ENCODE peak calls at places on chromosomes 13 and 19, in ten cellular contexts. E, M, Q, H, J, F, T, U, Y and C are unnamed samples.

GRCh38 chr13:107450426-107450825 is 764.9 kb downstream of the LIG4 start:
- DNase-seq in H (no peak), M (no peak), F (no peak), T (no peak), Y (peak), J (no peak), U (no peak), Q (peak), E (no peak), C (no peak)

GRCh38 chr13:47087841-47088240 is 191.0 kb upstream of the HTR2A start:
- DNase-seq in Q (peak), J (no peak), F (no peak), U (no peak), Y (peak), T (no peak), E (no peak), H (no peak), M (no peak), C (no peak)

GRCh38 chr13:52862358-52863206 is 14.1 kb upstream of the PCDH8 start:
- DNase-seq in Y (no peak), M (no peak), Q (peak), J (no peak), T (peak), H (no peak), E (peak), U (no peak), F (peak), C (no peak)

GRCh38 chr19:52993342-52994178 is 20.2 kb upstream of the ERVV-1 start:
- DNase-seq in Y (peak), H (peak), T (peak), J (peak), M (no peak), F (peak), Q (peak), U (no peak), E (peak), C (peak)

GRCh38 chr19:41870401-41870873 is 6.6 kb upstream of the CD79A start:
- DNase-seq in H (no peak), E (no peak), Y (peak), J (no peak), M (no peak), T (no peak), U (no peak), Q (peak), F (no peak), C (no peak)

GRCh38 chr19:42942187-42942789 is 5.3 kb upstream of the PSG7 start:
- DNase-seq in Q (peak), M (no peak), H (no peak), U (no peak), T (no peak), J (no peak), F (no peak), Y (peak), E (peak), C (no peak)

GRCh38 chr19:47582320-47582909 is 9.5 kb upstream of the ZNF541 start:
- DNase-seq in F (no peak), E (peak), U (no peak), T (no peak), M (no peak), H (no peak), Q (peak), Y (peak), J (no peak), C (no peak)

GRCh38 chr19:32872391-32872790 is 2.8 kb upstream of the SLC7A9 start:
- DNase-seq in J (no peak), Q (no peak), T (no peak), F (no peak), U (no peak), Y (no peak), H (no peak), M (no peak), E (no peak), C (no peak)

GRCh38 chr13:71912524-71912923 is 45.5 kb upstream of the DACH1 start:
- DNase-seq in F (no peak), T (no peak), J (no peak), U (no peak), Q (no peak), H (no peak), M (no peak), E (no peak), Y (peak), C (no peak)

GRCh38 chr19:44845286-44845611 is 848 bp upstream of the NECTIN2 start:
- DNase-seq in H (no peak), Y (no peak), F (no peak), U (no peak), T (no peak), J (peak), M (no peak), E (no peak), Q (no peak), C (no peak)

GRCh38 chr19:4866595-4867424 is 657 bp downstream of the PLIN3 start:
- DNase-seq in H (peak), Q (peak), U (no peak), J (peak), T (peak), E (peak), F (no peak), M (no peak), Y (peak), C (peak)

GRCh38 chr13:43787998-43788397 is 1.2 kb upstream of the ENOX1 start:
- DNase-seq in J (no peak), Q (peak), F (no peak), M (no peak), T (no peak), H (no peak), Y (peak), E (peak), U (no peak), C (no peak)

GRCh38 chr13:21670006-21670882 is 629 bp upstream of the FGF9 start:
- DNase-seq in T (peak), E (peak), J (peak), Q (peak), U (no peak), M (no peak), F (peak), Y (peak), H (no peak), C (no peak)

GRCh38 chr19:1755467-1756155 is 2.3 kb downstream of the ONECUT3 start:
- DNase-seq in Q (no peak), H (no peak), E (no peak), Y (no peak), F (peak), M (no peak), U (no peak), J (no peak), T (no peak), C (no peak)

GRCh38 chr13:71619096-71619495 is 247.9 kb downstream of the DACH1 start:
- DNase-seq in E (no peak), Y (no peak), F (no peak), T (no peak), M (no peak), H (no peak), U (no peak), J (no peak), Q (no peak), C (no peak)

GRCh38 chr13:68715651-68716050 is 1392.0 kb upstream of the ATXN8OS start:
- DNase-seq in J (no peak), T (no peak), U (no peak), Y (no peak), Q (no peak), H (no peak), E (no peak), F (no peak), M (no peak), C (no peak)

GRCh38 chr13:46006688-46007452 is 45.7 kb downstream of the ZC3H13 start:
- DNase-seq in E (no peak), Q (no peak), Y (peak), F (no peak), H (no peak), M (no peak), T (no peak), J (no peak), U (no peak), C (no peak)

GRCh38 chr19:45376045-45376724 is 5.8 kb upstream of the ERCC2 start:
- DNase-seq in T (peak), M (no peak), J (no peak), Q (peak), U (peak), F (no peak), Y (peak), H (no peak), E (peak), C (no peak)

GRCh38 chr13:19726611-19727010 is 56.1 kb downstream of the PSPC1 start:
- DNase-seq in E (no peak), H (no peak), T (no peak), J (no peak), M (no peak), U (no peak), F (no peak), Q (peak), Y (no peak), C (no peak)

GRCh38 chr19:11781295-11782057 is 14.7 kb downstream of the ZNF441 start:
- DNase-seq in Q (peak), Y (peak), H (no peak), U (no peak), M (no peak), F (no peak), J (no peak), T (no peak), E (no peak), C (no peak)

GRCh38 chr19:3162418-3163229 is 15.9 kb upstream of the S1PR4 start:
- DNase-seq in J (no peak), F (no peak), Q (peak), T (no peak), E (peak), Y (no peak), M (no peak), U (no peak), H (no peak), C (peak)

GRCh38 chr13:71902676-71903075 is 35.7 kb upstream of the DACH1 start:
- DNase-seq in Q (no peak), E (no peak), Y (no peak), F (no peak), T (no peak), U (no peak), J (no peak), H (no peak), M (no peak), C (no peak)

GRCh38 chr13:94416454-94417080 is 62.9 kb downstream of the DCT start:
- DNase-seq in U (no peak), Q (peak), T (peak), F (peak), Y (peak), J (peak), H (no peak), M (no peak), E (peak), C (no peak)

GRCh38 chr19:8194528-8195275 is 14.5 kb upstream of the CERS4 start:
- DNase-seq in E (no peak), M (no peak), Q (no peak), H (no peak), U (no peak), Y (no peak), F (no peak), J (peak), T (no peak), C (no peak)

GRCh38 chr13:66329988-66330429 is 900.1 kb downstream of the PCDH9 start:
- DNase-seq in J (no peak), M (no peak), F (no peak), E (no peak), U (no peak), Y (peak), Q (no peak), T (no peak), H (no peak), C (no peak)

GRCh38 chr19:4557971-4558941 is 1.2 kb downstream of the SEMA6B start:
- DNase-seq in U (no peak), T (peak), F (peak), Y (no peak), H (no peak), M (no peak), Q (peak), J (no peak), E (peak), C (no peak)

GRCh38 chr19:20244356-20244755 is 77.3 kb downstream of the ZNF486 start:
- DNase-seq in T (no peak), F (no peak), J (no peak), E (no peak), U (no peak), M (no peak), H (no peak), Y (no peak), Q (no peak), C (no peak)

GRCh38 chr19:55640043-55640576 is 692 bp upstream of the ZNF580 start:
- DNase-seq in Y (peak), J (peak), M (no peak), T (no peak), F (no peak), H (no peak), Q (peak), E (peak), U (no peak), C (no peak)

GRCh38 chr19:46922465-46922864 is 61.7 kb downstream of the ARHGAP35 start:
- DNase-seq in H (no peak), Q (no peak), M (no peak), T (no peak), Y (no peak), U (no peak), F (no peak), E (no peak), J (no peak), C (no peak)

GRCh38 chr13:76741624-76742023 is 144.6 kb downstream of the KCTD12 start:
- DNase-seq in E (no peak), F (no peak), M (no peak), Y (peak), U (no peak), J (no peak), Q (no peak), H (no peak), T (no peak), C (no peak)

GRCh38 chr13:111572956-111573355 is 252.5 kb downstream of the TEX29 start:
- DNase-seq in M (no peak), Y (no peak), T (no peak), E (no peak), Q (no peak), J (peak), H (no peak), U (no peak), F (no peak), C (no peak)

GRCh38 chr19:54434862-54435174 is 14.2 kb upstream of the LENG8 start:
- DNase-seq in U (no peak), J (no peak), Q (no peak), T (no peak), F (no peak), H (no peak), Y (no peak), E (no peak), M (no peak), C (no peak)

GRCh38 chr13:110726726-110727125 is 13.2 kb downstream of the ING1 start:
- DNase-seq in Q (no peak), F (no peak), E (no peak), M (no peak), J (no peak), T (no peak), Y (no peak), U (no peak), H (no peak), C (no peak)

GRCh38 chr13:43835701-43836100 is 43.8 kb downstream of the CCDC122 start:
- DNase-seq in E (no peak), Y (peak), J (no peak), H (no peak), M (no peak), Q (peak), T (no peak), F (no peak), U (no peak), C (no peak)

GRCh38 chr13:30159446-30159839 is 147.9 kb downstream of the KATNAL1 start:
- DNase-seq in H (no peak), Y (peak), E (no peak), J (no peak), F (no peak), M (no peak), Q (peak), T (no peak), U (peak), C (no peak)

GRCh38 chr19:4181053-4181508 is 1.3 kb downstream of the SIRT6 start:
- DNase-seq in U (no peak), T (no peak), F (no peak), M (no peak), E (no peak), J (no peak), H (no peak), Y (no peak), Q (no peak), C (no peak)

GRCh38 chr19:53037101-53038097 is 7.1 kb upstream of the ERVV-2 start:
- DNase-seq in E (peak), Y (peak), T (peak), J (peak), U (no peak), H (no peak), Q (peak), F (peak), M (no peak), C (no peak)

GRCh38 chr19:44260343-44260681 is 626 bp downstream of the ZNF233 start:
- DNase-seq in F (no peak), Q (no peak), T (peak), J (no peak), Y (no peak), E (no peak), H (no peak), U (no peak), M (no peak), C (no peak)

GRCh38 chr13:43360911-43361605 is 337.7 kb downstream of the DNAJC15 start:
- DNase-seq in F (no peak), Q (peak), M (no peak), Y (peak), H (no peak), T (no peak), J (no peak), E (no peak), U (no peak), C (no peak)

DNA sequence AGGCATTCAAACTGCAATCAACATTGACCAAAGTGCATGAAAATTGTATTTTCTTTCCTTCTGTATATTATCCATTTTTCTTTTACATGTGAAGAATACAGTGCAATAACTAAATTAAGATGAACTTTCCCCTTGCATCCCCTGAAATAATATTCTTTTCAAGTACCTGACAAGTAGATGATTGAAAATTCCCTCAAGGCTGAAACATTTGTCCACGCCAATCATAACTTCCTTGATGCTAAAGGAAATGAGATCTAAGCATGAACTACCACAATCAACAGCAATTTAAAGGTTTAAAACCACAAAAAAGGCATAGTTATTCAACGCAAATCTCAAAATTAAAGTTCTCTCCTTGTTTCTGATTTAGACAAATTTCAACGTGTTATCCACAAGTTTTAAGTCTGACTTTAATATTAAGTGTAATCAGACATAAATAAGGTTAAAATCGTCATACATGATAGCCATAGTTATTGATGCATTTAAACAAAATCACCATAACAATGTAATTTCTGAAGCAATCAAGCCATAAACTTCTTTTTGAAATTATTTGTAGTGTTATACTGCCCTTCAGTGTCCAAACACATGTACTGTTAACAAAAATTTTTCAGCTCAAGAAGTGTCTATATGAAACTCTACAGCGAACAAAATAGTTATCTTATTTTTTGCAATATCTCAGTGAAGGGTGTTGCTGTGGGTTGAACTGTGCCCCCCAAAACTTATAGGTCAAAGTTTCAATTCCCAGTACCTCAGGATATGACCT is 169.5 kb downstream of the DCLK1 start:
- DNase-seq in U (no peak), J (no peak), M (no peak), Y (peak), T (no peak), H (no peak), E (no peak), F (no peak), Q (peak), C (no peak)
- TF ChIP-seq CTCF in U (no peak), J (peak), M (peak), Y (no peak), T (no peak), H (no peak), E (no peak), F (no peak), Q (peak), C (no peak)

DNA sequence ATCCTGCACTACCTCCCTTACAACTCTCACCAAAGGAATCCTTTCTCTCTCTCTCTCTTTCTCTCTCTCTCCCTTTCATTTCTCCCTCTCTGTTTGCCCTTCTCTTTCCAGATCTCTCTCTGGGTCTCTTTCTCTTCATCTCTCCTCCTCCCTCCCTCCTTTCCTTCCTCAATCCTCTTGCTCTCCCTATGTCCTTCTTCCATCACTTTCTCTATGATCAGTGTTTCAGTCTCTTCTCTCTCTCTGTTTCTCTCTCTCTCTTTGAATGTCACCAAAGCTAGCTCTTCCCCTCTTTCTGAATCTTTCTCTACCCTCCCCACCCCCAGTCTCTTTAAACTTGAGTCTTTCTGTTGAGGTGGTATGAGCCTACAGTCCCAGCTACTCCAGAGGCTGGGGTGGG is 19.8 kb upstream of the KLK4 start:
- DNase-seq in E (no peak), T (no peak), U (no peak), J (no peak), M (no peak), F (no peak), H (no peak), Q (no peak), Y (no peak), C (no peak)
- TF ChIP-seq CTCF in E (no peak), T (no peak), U (no peak), J (no peak), M (no peak), F (no peak), H (no peak), Q (no peak), Y (no peak), C (no peak)

GRCh38 chr13:90420683-90421082 is 926.8 kb upstream of the MIR17HG start:
- DNase-seq in M (no peak), Q (peak), U (no peak), J (no peak), T (no peak), H (no peak), F (no peak), Y (peak), E (no peak), C (no peak)
- TF ChIP-seq CTCF in M (no peak), Q (peak), U (no peak), J (no peak), T (peak), H (no peak), F (no peak), Y (peak), E (no peak), C (no peak)

DNA sequence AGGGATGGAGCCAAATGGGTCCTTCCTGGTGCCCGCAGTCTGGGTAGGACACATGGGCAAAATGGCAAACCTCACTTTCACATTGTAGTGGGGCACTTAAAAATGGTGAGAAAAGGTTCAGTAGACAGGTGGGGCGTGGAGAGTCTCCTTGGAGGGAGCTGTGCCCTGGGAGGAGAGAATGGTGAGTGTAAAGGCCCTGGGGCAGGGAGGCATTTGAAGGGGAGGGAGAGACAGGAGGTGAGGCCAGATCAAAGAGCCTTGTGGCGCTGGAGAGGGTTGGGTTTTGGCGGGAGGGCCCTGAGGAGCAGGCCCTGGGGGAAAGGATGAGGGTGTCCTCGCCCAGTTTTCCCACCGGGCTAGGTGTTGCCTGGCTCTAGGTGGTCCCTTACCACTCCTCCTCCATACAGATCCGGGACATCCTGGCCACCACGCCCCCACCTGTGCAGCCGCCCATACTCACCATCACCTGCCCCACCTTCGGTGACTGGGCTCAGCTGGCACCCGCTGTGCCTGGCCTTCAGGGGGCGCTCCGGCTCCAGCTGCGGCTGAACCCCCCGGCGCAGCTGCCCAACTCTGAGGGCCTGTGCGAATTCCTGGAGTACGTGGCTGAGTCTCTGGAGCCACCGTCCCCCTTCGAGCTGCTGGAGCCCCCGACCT is 6.3 kb downstream of the MAP1S start:
- DNase-seq in Y (no peak), H (no peak), F (no peak), U (no peak), T (no peak), M (no peak), J (no peak), Q (no peak), E (no peak), C (no peak)
- TF ChIP-seq CTCF in Y (peak), H (no peak), F (peak), U (peak), T (peak), M (no peak), J (peak), Q (peak), E (no peak), C (peak)